ENCODE peak calls at places on chromosome 19, in seven cellular contexts. L, G, V, T, Y, U and J are unnamed samples.

GRCh38 chr19:16069813-16070365 is 6.4 kb upstream of the TPM4 start:
- DNase-seq in T (no peak), L (no peak), G (no peak), U (no peak), Y (no peak), V (no peak), J (no peak)

GRCh38 chr19:2129892-2130770 is 21.2 kb downstream of the AP3D1 start:
- DNase-seq in U (no peak), L (no peak), V (no peak), G (no peak), Y (no peak), T (no peak), J (no peak)

GRCh38 chr19:13849277-13849676 is 27.7 kb upstream of the NANOS3 start:
- DNase-seq in L (no peak), T (no peak), V (no peak), U (no peak), Y (no peak), G (no peak), J (no peak)

GRCh38 chr19:40410030-40410389 is 3.2 kb downstream of the PRX start:
- DNase-seq in V (no peak), U (no peak), G (no peak), L (no peak), Y (no peak), T (no peak), J (no peak)

GRCh38 chr19:15253513-15253912 is 21.3 kb upstream of the EPHX3 start:
- DNase-seq in U (no peak), V (no peak), Y (no peak), G (no peak), L (no peak), T (no peak), J (no peak)

GRCh38 chr19:55225415-55225958 is 3.1 kb downstream of the TMEM86B start:
- DNase-seq in Y (no peak), G (no peak), T (no peak), L (no peak), V (no peak), U (no peak), J (no peak)

GRCh38 chr19:14035706-14036105 is 4.1 kb downstream of the IL27RA start:
- DNase-seq in L (no peak), T (no peak), Y (peak), G (no peak), U (no peak), V (no peak), J (no peak)

GRCh38 chr19:30070970-30071632 is 129.1 kb downstream of the URI1 start:
- DNase-seq in L (no peak), G (peak), U (no peak), V (no peak), T (no peak), Y (no peak), J (peak)

GRCh38 chr19:5036733-5037681 is 68.1 kb downstream of the KDM4B start:
- DNase-seq in U (no peak), V (no peak), T (no peak), Y (peak), G (peak), L (no peak), J (no peak)

GRCh38 chr19:4455742-4456565 is 1.6 kb downstream of the UBXN6 start:
- DNase-seq in Y (peak), L (no peak), V (no peak), U (no peak), T (no peak), G (peak), J (no peak)